ENCODE peak calls at places on chromosomes 6 and 20, in ten cellular contexts. M, U, C, K, I, V, H, T, N and A are unnamed samples.

GRCh38 chr6:151391471-151392428 is at the start of gene ZBTB2:
- DNase-seq in I (peak), K (peak), M (no peak), V (peak), H (peak), U (no peak), C (peak), N (no peak), T (peak), A (peak)

GRCh38 chr6:143689852-143690251 is 12.1 kb downstream of the PHACTR2 start:
- DNase-seq in N (no peak), T (no peak), M (no peak), U (no peak), H (no peak), C (no peak), V (no peak), K (no peak), I (no peak), A (peak)

GRCh38 chr6:133435065-133435728 is 194.0 kb downstream of the EYA4 start:
- DNase-seq in U (no peak), T (no peak), M (no peak), V (no peak), N (no peak), C (peak), I (no peak), K (no peak), H (no peak), A (no peak)

GRCh38 chr20:36745234-36745926 is 510 bp downstream of the NDRG3 start:
- DNase-seq in K (peak), N (no peak), M (no peak), C (no peak), V (peak), U (no peak), T (no peak), H (no peak), I (no peak), A (no peak)

GRCh38 chr6:105806486-105806920 is 279.6 kb upstream of the PRDM1 start:
- DNase-seq in H (no peak), T (peak), C (peak), I (no peak), V (no peak), N (no peak), K (no peak), U (no peak), M (no peak), A (no peak)

GRCh38 chr6:144510859-144511258 is 225.7 kb downstream of the UTRN start:
- DNase-seq in K (no peak), U (no peak), N (no peak), I (no peak), M (no peak), C (no peak), V (no peak), T (no peak), H (no peak), A (no peak)

GRCh38 chr6:116392158-116393032 is 21.6 kb downstream of the DSE start:
- DNase-seq in H (no peak), I (no peak), U (no peak), T (peak), V (no peak), M (no peak), N (no peak), C (no peak), K (peak), A (no peak)

GRCh38 chr6:22250486-22250885 is 46.4 kb downstream of the PRL start:
- DNase-seq in T (no peak), U (no peak), M (no peak), H (no peak), K (no peak), V (no peak), C (no peak), I (no peak), N (no peak), A (no peak)

GRCh38 chr20:63498950-63499332 is at the start of gene EEF1A2:
- DNase-seq in C (no peak), U (no peak), I (no peak), V (peak), H (no peak), K (no peak), N (no peak), M (no peak), T (no peak), A (no peak)

GRCh38 chr20:17287998-17288397 is 61.2 kb downstream of the PCSK2 start:
- DNase-seq in K (no peak), M (no peak), T (no peak), U (no peak), C (no peak), V (no peak), N (no peak), I (no peak), H (no peak), A (no peak)

DNA sequence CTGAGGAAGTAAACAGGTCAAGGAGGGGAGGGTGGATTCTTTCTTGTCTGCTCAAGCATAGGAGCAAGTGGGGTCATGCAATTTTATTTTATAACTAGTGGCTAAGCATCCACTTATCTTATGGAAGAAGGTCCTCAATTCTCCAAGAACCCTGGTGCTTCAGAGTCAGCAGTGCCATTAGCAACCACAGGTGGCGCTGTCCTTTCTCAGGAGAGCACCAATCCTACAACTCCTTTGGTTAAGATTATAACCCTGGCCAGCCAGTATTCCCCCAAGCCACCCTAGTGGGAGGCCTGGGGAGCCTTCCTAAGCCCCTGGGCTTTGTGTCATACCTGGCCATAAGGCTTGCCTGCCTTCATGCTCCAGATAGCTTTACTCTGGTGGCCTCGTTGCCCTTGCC is 60.7 kb downstream of the PCSK2 start:
- DNase-seq in H (no peak), T (no peak), V (no peak), I (no peak), U (no peak), M (no peak), K (no peak), C (no peak), N (no peak), A (no peak)
- TF ChIP-seq CTCF in H (no peak), T (peak), V (no peak), I (no peak), U (peak), M (peak), K (no peak), C (no peak), N (no peak), A (peak)

GRCh38 chr20:45547206-45547770 is at the start of gene EPPIN:
- DNase-seq in V (no peak), C (no peak), U (no peak), I (no peak), T (no peak), K (no peak), N (no peak), M (no peak), H (no peak), A (no peak)
- TF ChIP-seq CTCF in V (no peak), C (no peak), U (no peak), I (no peak), T (no peak), K (no peak), N (no peak), M (no peak), H (no peak), A (no peak)

GRCh38 chr6:121354764-121355163 is 20.5 kb upstream of the TBC1D32 start:
- DNase-seq in U (no peak), H (no peak), N (no peak), V (no peak), K (no peak), I (no peak), T (peak), M (no peak), C (no peak), A (no peak)
- TF ChIP-seq CTCF in U (peak), H (no peak), N (peak), V (no peak), K (peak), I (no peak), T (peak), M (peak), C (peak), A (peak)

GRCh38 chr6:104573372-104573771 is 286.3 kb downstream of the HACE1 start:
- DNase-seq in C (no peak), T (no peak), N (no peak), V (no peak), H (no peak), M (no peak), K (no peak), I (no peak), U (no peak), A (no peak)
- TF ChIP-seq CTCF in C (no peak), T (no peak), N (no peak), V (no peak), H (no peak), M (no peak), K (no peak), I (no peak), U (no peak), A (no peak)

GRCh38 chr20:23178806-23179205 is 92.7 kb upstream of the CD93 start:
- DNase-seq in C (no peak), H (no peak), I (no peak), K (peak), V (no peak), U (no peak), M (no peak), N (no peak), T (peak), A (no peak)
- TF ChIP-seq CTCF in C (no peak), H (no peak), I (no peak), K (peak), V (no peak), U (peak), M (peak), N (no peak), T (no peak), A (peak)

DNA sequence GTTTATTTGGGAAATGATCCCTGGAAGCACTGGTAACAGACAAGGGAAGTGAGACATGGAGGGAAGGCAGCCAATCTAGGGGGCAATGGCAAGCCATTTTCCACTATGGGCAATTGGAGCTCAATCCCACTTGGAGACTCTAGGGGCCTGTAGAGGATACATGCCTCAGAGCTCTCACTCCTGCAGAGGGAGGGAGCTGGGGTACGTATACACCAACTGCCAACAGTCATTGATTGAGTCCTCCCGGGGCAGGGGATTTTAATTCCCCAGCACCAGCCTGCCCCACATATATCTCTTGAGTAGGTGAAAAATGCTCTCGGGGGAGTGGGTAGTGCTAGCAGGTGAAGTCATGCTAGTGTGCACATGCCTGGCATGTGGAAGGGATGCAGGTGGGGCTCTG is 78.9 kb upstream of the KCNK16 start:
- DNase-seq in M (no peak), C (no peak), U (no peak), I (no peak), T (no peak), H (no peak), K (no peak), V (no peak), N (no peak), A (no peak)
- TF ChIP-seq CTCF in M (no peak), C (no peak), U (no peak), I (no peak), T (no peak), H (no peak), K (no peak), V (no peak), N (no peak), A (no peak)

DNA sequence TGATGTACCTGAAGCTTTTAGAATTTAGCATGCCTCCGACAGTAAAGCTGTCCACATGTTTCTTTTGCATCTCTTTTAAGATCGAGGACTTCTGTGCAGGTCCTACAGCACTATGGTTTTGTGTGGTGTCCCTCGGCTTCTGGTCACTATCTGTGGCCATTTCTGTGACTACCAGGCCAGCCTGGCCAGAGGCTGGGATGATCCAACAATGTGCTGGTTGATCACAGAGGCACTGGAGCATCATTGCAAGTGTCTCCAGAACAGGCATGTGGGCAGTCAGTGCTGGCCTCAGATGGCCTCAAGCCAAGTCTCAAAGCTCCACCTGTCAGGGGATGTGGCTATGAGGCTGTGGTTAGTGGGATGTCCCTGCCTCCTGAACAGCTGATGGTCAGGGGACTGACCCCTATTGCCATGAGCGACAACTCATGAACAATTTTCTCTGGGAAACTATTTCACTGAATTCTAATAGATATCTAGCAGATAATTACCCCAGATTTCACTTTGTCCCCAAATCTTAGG is 136.6 kb downstream of the SYNDIG1 start:
- DNase-seq in M (no peak), T (no peak), C (no peak), V (no peak), H (no peak), K (no peak), U (no peak), N (no peak), I (no peak), A (no peak)
- TF ChIP-seq CTCF in M (no peak), T (no peak), C (no peak), V (no peak), H (no peak), K (no peak), U (no peak), N (no peak), I (no peak), A (no peak)

GRCh38 chr20:1442304-1442703 is 24.3 kb downstream of the NSFL1C start:
- DNase-seq in U (no peak), M (no peak), N (no peak), T (no peak), K (no peak), H (no peak), I (no peak), V (no peak), C (no peak), A (no peak)

GRCh38 chr20:1441133-1441532 is 25.5 kb downstream of the NSFL1C start:
- DNase-seq in V (no peak), T (no peak), N (no peak), H (no peak), M (no peak), U (no peak), I (no peak), C (no peak), K (no peak), A (no peak)

GRCh38 chr20:1438361-1438760 is 28.3 kb downstream of the NSFL1C start:
- DNase-seq in U (no peak), V (no peak), M (no peak), H (no peak), I (no peak), T (no peak), K (no peak), N (no peak), C (no peak), A (no peak)

GRCh38 chr20:1437222-1437904 is 29.3 kb downstream of the NSFL1C start:
- DNase-seq in M (peak), U (peak), V (peak), I (peak), C (peak), H (peak), K (peak), T (peak), N (peak), A (peak)

GRCh38 chr20:1440024-1440423 is 26.6 kb downstream of the NSFL1C start:
- DNase-seq in U (peak), T (no peak), M (no peak), K (no peak), C (peak), V (no peak), N (no peak), H (no peak), I (no peak), A (no peak)
- TF ChIP-seq CTCF in U (peak), T (peak), M (peak), K (peak), C (peak), V (no peak), N (peak), H (no peak), I (no peak), A (peak)

DNA sequence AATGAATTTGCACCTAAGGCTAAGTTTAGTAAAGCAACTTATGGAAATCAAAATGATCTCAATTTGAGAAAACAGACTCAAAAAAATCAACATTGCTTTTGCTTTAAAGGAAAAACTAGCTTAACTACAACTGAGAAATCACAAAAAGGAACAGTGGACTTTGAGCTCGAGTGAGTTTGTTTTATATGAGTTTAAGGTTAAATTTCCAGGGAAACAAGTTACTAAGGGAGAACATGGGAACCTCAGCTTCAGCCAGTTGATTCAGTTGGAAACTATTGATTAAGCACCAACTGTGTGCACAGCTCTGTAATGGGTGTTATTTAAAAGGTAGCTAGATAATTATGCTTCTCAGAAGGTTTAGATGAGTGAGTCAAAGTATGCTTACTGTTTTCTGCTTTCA is 85.7 kb downstream of the TBC1D7 start:
- DNase-seq in C (no peak), N (no peak), H (no peak), U (no peak), I (no peak), K (no peak), M (no peak), V (no peak), T (no peak), A (no peak)
- TF ChIP-seq CTCF in C (no peak), N (no peak), H (no peak), U (no peak), I (no peak), K (no peak), M (no peak), V (no peak), T (no peak), A (no peak)

GRCh38 chr6:135972120-135972519 is 120.6 kb downstream of the PDE7B start:
- DNase-seq in K (peak), T (no peak), N (no peak), M (no peak), H (no peak), C (no peak), U (no peak), V (no peak), I (no peak), A (no peak)
- TF ChIP-seq CTCF in K (no peak), T (no peak), N (no peak), M (no peak), H (no peak), C (no peak), U (no peak), V (no peak), I (no peak), A (no peak)